ENCODE peak calls at places on chromosomes 13 and 19, in four cellular contexts. U is astrocyte of the cerebellum, P is psoas muscle, F is astrocyte. I is an unnamed sample.

GRCh38 chr13:73622375-73622774 is 511.8 kb downstream of the KLF12 start:
- DNase-seq in U (no peak), P (no peak), F (no peak), I (no peak)

GRCh38 chr13:31982540-31982939 is 49.0 kb upstream of the FRY start:
- DNase-seq in U (peak; percentile 87), P (peak; percentile 65), F (peak; percentile 96), I (peak; percentile 19)

GRCh38 chr13:94267581-94267980 is 211.9 kb downstream of the DCT start:
- DNase-seq in U (no peak), P (no peak), F (no peak), I (no peak)

GRCh38 chr13:94599877-94600276 is 1.8 kb upstream of the GPR180 start:
- DNase-seq in U (no peak), P (no peak), F (no peak), I (no peak)

GRCh38 chr19:30567535-30568232 is 195.5 kb downstream of the ZNF536 start:
- DNase-seq in U (no peak), P (no peak), F (no peak), I (no peak)

GRCh38 chr19:41327499-41328156 is 17.7 kb downstream of the CCDC97 start:
- DNase-seq in U (no peak), P (peak; percentile 82), F (peak; percentile 58), I (no peak)

GRCh38 chr13:63092461-63092860 is 1676.8 kb upstream of the PCDH20 start:
- DNase-seq in U (peak; percentile 22), P (no peak), F (peak; percentile 31), I (no peak)

GRCh38 chr13:52195052-52195837 is 35.8 kb upstream of the NEK3 start:
- DNase-seq in U (no peak), P (peak; percentile 82), F (peak; percentile 68), I (no peak)

GRCh38 chr19:17076539-17076919 is 952 bp downstream of the MYO9B start:
- DNase-seq in U (no peak), P (no peak), F (no peak), I (no peak)

GRCh38 chr13:59086147-59086546 is 1077.6 kb downstream of the DIAPH3 start:
- DNase-seq in U (peak; percentile 44), P (no peak), F (peak; percentile 97), I (no peak)

GRCh38 chr13:20461481-20461859 is 64.2 kb downstream of the CRYL1 start:
- DNase-seq in U (peak; percentile 27), P (no peak), F (peak; percentile 75), I (no peak)

GRCh38 chr19:52648336-52648990 is 10.3 kb upstream of the ZNF83 start:
- DNase-seq in U (peak; percentile 4), P (no peak), F (peak; percentile 83), I (peak; percentile 21)

GRCh38 chr19:46756544-46756888 is 10.3 kb upstream of the STRN4 start:
- DNase-seq in U (no peak), P (peak; percentile 29), F (no peak), I (no peak)

GRCh38 chr13:61654501-61654900 is 238.9 kb upstream of the PCDH20 start:
- DNase-seq in U (no peak), P (no peak), F (no peak), I (no peak)

GRCh38 chr13:72125561-72125960 is 258.6 kb upstream of the DACH1 start:
- DNase-seq in U (no peak), P (no peak), F (peak; percentile 78), I (no peak)

GRCh38 chr19:42412661-42413076 is 14.5 kb downstream of the LIPE start:
- DNase-seq in U (no peak), P (no peak), F (no peak), I (no peak)

GRCh38 chr13:91630916-91631315 is 232.5 kb downstream of the GPC5 start:
- DNase-seq in U (peak; percentile 81), P (no peak), F (peak; percentile 64), I (no peak)

GRCh38 chr19:2055871-2056809 is 5.1 kb upstream of the MKNK2 start:
- DNase-seq in U (no peak), P (peak; percentile 64), F (peak; percentile 63), I (no peak)

GRCh38 chr19:23415561-23416191 is 20.4 kb upstream of the ZNF91 start:
- DNase-seq in U (no peak), P (no peak), F (no peak), I (no peak)

GRCh38 chr13:39916330-39916729 is 260.9 kb downstream of the COG6 start:
- DNase-seq in U (no peak), P (no peak), F (no peak), I (no peak)

GRCh38 chr19:33962161-33962560 is 165.5 kb downstream of the KCTD15 start:
- DNase-seq in U (no peak), P (no peak), F (no peak), I (no peak)
- TF ChIP-seq CTCF in U (no peak), P (no peak), F (no peak), I (no peak)

GRCh38 chr13:25372275-25373081 is 704 bp downstream of the ATP8A2 start:
- DNase-seq in U (no peak), P (no peak), F (no peak), I (no peak)
- H3K4me3 ChIP-seq in U (peak overlapping the region; percentile 33), P (peak overlapping the region; percentile 38), F (peak overlapping the region; percentile 44), I (peak overlapping the region; percentile 38)

GRCh38 chr19:50461066-50461875 is 15.0 kb upstream of the EMC10 start:
- DNase-seq in U (peak; percentile 48), P (peak; percentile 50), F (peak; percentile 34), I (no peak)
- TF ChIP-seq CTCF in U (peak; percentile 89), P (peak; percentile 76), F (peak; percentile 65), I (peak; percentile 88)

GRCh38 chr13:43664700-43665191 is 122.0 kb downstream of the ENOX1 start:
- DNase-seq in U (peak; percentile 22), P (no peak), F (peak; percentile 57), I (peak; percentile 57)

GRCh38 chr13:43661321-43661720 is 125.5 kb downstream of the ENOX1 start:
- DNase-seq in U (no peak), P (no peak), F (no peak), I (no peak)

GRCh38 chr13:43663474-43664090 is 123.2 kb downstream of the ENOX1 start:
- DNase-seq in U (peak; percentile 0), P (no peak), F (peak; percentile 39), I (peak; percentile 41)

GRCh38 chr13:43665388-43665787 is 121.4 kb downstream of the ENOX1 start:
- DNase-seq in U (no peak), P (no peak), F (no peak), I (no peak)

DNA sequence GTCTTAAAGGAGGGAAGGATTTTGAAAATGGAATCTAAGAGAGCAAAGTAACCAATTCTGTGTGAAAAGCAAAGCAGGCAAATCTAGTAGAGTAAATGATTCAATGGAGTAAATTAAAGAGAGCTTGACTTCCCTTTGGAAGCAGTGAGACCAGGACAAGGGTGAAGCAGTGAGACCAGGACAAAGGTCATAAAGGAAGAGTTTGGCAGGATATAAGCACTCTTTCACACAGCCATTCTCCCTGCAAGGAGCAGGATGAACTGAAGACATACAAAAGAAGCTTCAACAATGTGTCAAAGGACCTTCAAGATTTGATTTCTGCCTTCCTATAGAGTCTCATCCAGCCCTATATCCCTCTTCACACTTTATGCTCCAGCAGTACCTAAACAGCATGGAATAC is 123.8 kb downstream of the ENOX1 start:
- DNase-seq in U (no peak), P (no peak), F (no peak), I (no peak)
- H3K4me3 ChIP-seq in U (no peak overlapping the region), P (no peak overlapping the region), F (no peak overlapping the region), I (no peak overlapping the region)

I was measured in AG04449.